ENCODE peak calls at places on chromosomes 4 and X, in eight cellular contexts. B, V, F, N, Y, A, L and M are unnamed samples.
A peak's percentile ranks its signal among the peaks of the same experiment; 100 is the strongest.

GRCh38 chrX:19670321-19670750 is 155.0 kb upstream of the MAP3K15 start:
- DNase-seq in N (no peak), A (no peak), V (no peak), L (no peak), Y (no peak), B (peak; percentile 70), F (no peak), M (peak; percentile 33)

GRCh38 chr4:163071308-163071707 is 95.4 kb downstream of the NAF1 start:
- DNase-seq in Y (no peak), L (no peak), A (no peak), B (peak; percentile 12), F (no peak), V (no peak), N (no peak), M (no peak)

GRCh38 chr4:169807934-169808333 is 50.2 kb upstream of the HPF1 start:
- DNase-seq in B (no peak), Y (no peak), V (no peak), A (no peak), N (no peak), F (no peak), L (no peak), M (no peak)

GRCh38 chrX:12877386-12877785 is 10.5 kb downstream of the TLR7 start:
- DNase-seq in B (no peak), N (no peak), F (no peak), L (no peak), A (no peak), V (no peak), Y (no peak), M (no peak)

GRCh38 chr4:55381502-55381901 is 14.3 kb upstream of the TMEM165 start:
- DNase-seq in B (no peak), F (no peak), V (no peak), Y (no peak), L (no peak), A (no peak), N (no peak), M (no peak)

GRCh38 chr4:128635939-128636551 is 173.5 kb upstream of the JADE1 start:
- DNase-seq in L (no peak), N (no peak), V (no peak), A (no peak), F (no peak), B (no peak), Y (no peak), M (no peak)

GRCh38 chrX:45850197-45850774 is 649.6 kb upstream of the DIPK2B start:
- DNase-seq in F (peak; percentile 12), B (peak; percentile 23), V (peak; percentile 46), Y (peak; percentile 15), N (no peak), A (no peak), L (peak; percentile 1), M (peak; percentile 28)

GRCh38 chr4:41024556-41025491 is 189.5 kb downstream of the APBB2 start:
- DNase-seq in Y (no peak), B (peak; percentile 33), V (no peak), L (no peak), A (no peak), N (no peak), F (no peak), M (no peak)

GRCh38 chrX:145816607-145817298 is 876 bp upstream of the SLITRK2 start:
- DNase-seq in B (no peak), L (no peak), F (no peak), N (no peak), A (no peak), V (no peak), Y (no peak), M (no peak)

GRCh38 chr4:33722800-33723511 is 2521.4 kb downstream of the ARAP2 start:
- DNase-seq in V (no peak), L (no peak), B (peak; percentile 54), A (no peak), Y (no peak), N (no peak), F (no peak), M (no peak)

GRCh38 chrX:47483310-47484268 is 567 bp upstream of the ZNF41 start:
- DNase-seq in N (no peak), B (peak; percentile 28), V (no peak), A (no peak), Y (peak; percentile 7), L (no peak), F (peak; percentile 35), M (peak; percentile 28)

GRCh38 chrX:31483336-31483735 is 411.5 kb upstream of the FTHL17 start:
- DNase-seq in V (no peak), N (peak; percentile 30), F (no peak), B (peak; percentile 83), A (no peak), L (no peak), Y (no peak), M (peak; percentile 75)

GRCh38 chrX:47030339-47030738 is 47.9 kb upstream of the RGN start:
- DNase-seq in L (no peak), A (no peak), N (no peak), B (peak; percentile 78), Y (no peak), V (no peak), F (no peak), M (peak; percentile 73)